ENCODE peak calls at places on chromosome 2, in seven cellular contexts. J, S, Z, B, P, A and N are unnamed samples. For H3K4me1 and H3K27me3, the result is how much of the 10 kb centered on the place peaks cover.

GRCh38 chr2:238888781-238889180 is 40.9 kb downstream of the TWIST2 start:
- DNase-seq in S (no peak), Z (no peak), J (no peak), A (no peak), B (no peak), P (no peak), N (no peak)

GRCh38 chr2:68715353-68716041 is 19.1 kb upstream of the ARHGAP25 start:
- DNase-seq in J (peak), A (no peak), Z (no peak), B (peak), P (no peak), S (peak), N (peak)

GRCh38 chr2:179677148-179677688 is 184.2 kb downstream of the ZNF385B start:
- DNase-seq in Z (no peak), P (no peak), J (no peak), S (no peak), B (no peak), A (no peak), N (no peak)

GRCh38 chr2:46978696-46979095 is 63.1 kb upstream of the MCFD2 start:
- DNase-seq in S (no peak), P (no peak), Z (no peak), J (no peak), B (no peak), A (no peak), N (no peak)

GRCh38 chr2:101179982-101180381 is 28.8 kb upstream of the TBC1D8 start:
- DNase-seq in Z (no peak), P (no peak), B (no peak), A (no peak), S (no peak), J (no peak), N (no peak)

GRCh38 chr2:74471332-74472065 is 981 bp downstream of the MRPL53 start:
- DNase-seq in B (no peak), S (no peak), Z (no peak), J (no peak), A (no peak), P (no peak), N (no peak)

GRCh38 chr2:10668402-10669012 is 21.3 kb downstream of the NOL10 start:
- DNase-seq in J (no peak), Z (peak), A (no peak), P (no peak), B (no peak), S (peak), N (peak)

GRCh38 chr2:9753665-9754531 is 89.4 kb upstream of the TAF1B start:
- DNase-seq in A (no peak), B (no peak), Z (no peak), P (peak), J (peak), S (no peak), N (no peak)

GRCh38 chr2:21924640-21925285 is 801.0 kb downstream of the TDRD15 start:
- DNase-seq in A (no peak), P (no peak), J (no peak), B (no peak), S (no peak), Z (no peak), N (no peak)

GRCh38 chr2:220147590-220147989 is 520.2 kb downstream of the SLC4A3 start:
- DNase-seq in S (no peak), P (no peak), A (no peak), Z (no peak), B (no peak), J (no peak), N (no peak)

GRCh38 chr2:220144411-220144810 is 517.0 kb downstream of the SLC4A3 start:
- DNase-seq in A (no peak), J (no peak), B (no peak), P (no peak), S (no peak), Z (no peak), N (no peak)

GRCh38 chr2:220148849-220149248 is 521.4 kb downstream of the SLC4A3 start:
- DNase-seq in Z (no peak), P (no peak), A (no peak), S (no peak), J (no peak), B (no peak), N (no peak)

GRCh38 chr2:220143336-220143735 is 515.9 kb downstream of the SLC4A3 start:
- DNase-seq in B (no peak), Z (no peak), P (no peak), S (no peak), J (no peak), A (no peak), N (no peak)

GRCh38 chr2:220147186-220147585 is 519.8 kb downstream of the SLC4A3 start:
- DNase-seq in A (no peak), Z (no peak), B (no peak), P (no peak), J (no peak), S (no peak), N (no peak)
- H3K4me1 ChIP-seq in A (under half), Z (under half), B (under half), P (under half), J (under half), S (under half), N (under half)

GRCh38 chr2:217261452-217261851 is 401.6 kb upstream of the TNP1 start:
- DNase-seq in A (no peak), Z (no peak), J (no peak), B (no peak), P (no peak), S (no peak), N (no peak)

GRCh38 chr2:217258170-217258569 is 398.3 kb upstream of the TNP1 start:
- DNase-seq in P (no peak), J (no peak), B (no peak), A (no peak), S (no peak), Z (no peak), N (no peak)

GRCh38 chr2:217263796-217264195 is 403.9 kb upstream of the TNP1 start:
- DNase-seq in P (no peak), A (no peak), S (no peak), B (no peak), Z (no peak), J (no peak), N (no peak)

GRCh38 chr2:217262916-217263315 is 403.1 kb upstream of the TNP1 start:
- DNase-seq in S (no peak), P (no peak), A (no peak), J (no peak), B (no peak), Z (no peak), N (no peak)

DNA sequence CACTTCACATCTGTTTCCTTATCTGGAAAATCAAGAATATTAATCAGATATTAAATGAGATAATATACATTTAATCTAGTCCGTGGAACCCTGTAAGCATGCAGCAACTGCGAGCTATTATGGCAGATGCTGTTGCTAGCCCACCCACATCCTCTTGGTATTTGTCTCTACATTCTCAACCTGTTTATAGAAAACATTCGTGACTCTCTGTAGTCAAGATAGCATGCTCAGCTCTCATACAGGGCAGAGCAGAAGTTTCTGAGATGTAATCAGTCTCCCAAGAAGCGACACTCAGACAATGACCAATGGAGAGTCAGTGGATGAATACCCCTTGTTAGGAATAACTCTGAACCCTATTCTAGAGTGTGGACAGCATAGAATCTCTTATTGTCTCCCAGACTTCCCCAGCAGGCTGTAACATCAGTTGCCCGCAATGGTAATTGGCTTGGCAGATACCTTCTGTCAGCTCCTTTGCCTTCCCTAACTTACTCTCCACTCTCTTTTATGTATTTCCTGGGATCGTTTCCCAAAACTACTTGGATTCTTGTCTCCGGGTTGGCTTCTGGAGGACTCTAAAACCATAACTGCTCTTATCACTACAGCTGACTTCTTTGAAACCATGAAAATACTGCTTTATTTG is 400.7 kb upstream of the TNP1 start:
- DNase-seq in S (no peak), B (no peak), A (no peak), Z (no peak), P (no peak), J (no peak), N (no peak)
- H3K27me3 ChIP-seq in S (under half), B (under half), A (under half), Z (under half), P (under half), J (under half), N (under half)

GRCh38 chr2:190882831-190883582 is 2.4 kb downstream of the GLS start:
- DNase-seq in S (peak), B (no peak), Z (peak), J (no peak), A (no peak), P (no peak), N (no peak)
- H3K4me1 ChIP-seq in S (under half), B (under half), Z (under half), J (under half), A (half or more), P (under half), N (under half)

GRCh38 chr2:222311978-222312738 is 13.4 kb upstream of the PAX3 start:
- DNase-seq in P (no peak), Z (no peak), B (no peak), J (no peak), S (peak), A (no peak), N (no peak)
- H3K27me3 ChIP-seq in P (half or more), Z (under half), B (half or more), J (half or more), S (half or more), A (half or more), N (half or more)

DNA sequence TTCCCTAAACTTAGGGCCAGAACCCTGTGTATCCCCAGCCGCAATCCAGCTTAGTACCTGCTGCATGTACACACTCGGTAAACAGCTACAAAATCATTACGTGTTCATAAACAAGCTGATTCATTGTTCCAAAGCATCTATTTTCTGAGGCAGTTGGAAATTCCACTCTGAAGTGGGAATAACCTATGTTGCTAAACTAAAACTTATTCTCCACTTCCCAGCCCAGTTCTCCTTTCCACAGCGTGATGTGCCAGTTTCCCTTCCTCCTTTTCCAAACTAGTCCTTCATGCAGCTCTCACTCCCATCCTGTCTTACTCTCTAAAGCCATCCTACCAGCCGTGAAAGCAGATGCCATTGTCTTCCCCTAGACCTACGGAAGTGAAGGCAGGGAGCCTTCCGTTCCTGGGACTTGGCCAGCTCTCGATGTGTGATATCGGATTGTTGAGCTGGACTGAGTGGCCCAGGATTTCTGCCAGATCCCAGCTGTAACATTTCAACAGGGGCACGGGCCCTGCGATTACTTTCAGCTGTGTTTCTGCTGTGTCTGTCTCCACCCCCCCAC is 100.7 kb downstream of the CRIM1 start:
- DNase-seq in B (no peak), A (peak), J (peak), S (peak), P (no peak), Z (no peak), N (no peak)
- H3K4me1 ChIP-seq in B (under half), A (half or more), J (under half), S (under half), P (under half), Z (under half), N (half or more)

GRCh38 chr2:175220075-175220474 is 38.6 kb upstream of the ATP5MC3 start:
- DNase-seq in Z (no peak), B (no peak), A (no peak), J (no peak), S (no peak), P (no peak), N (no peak)
- H3K27me3 ChIP-seq in Z (under half), B (under half), A (under half), J (under half), S (under half), P (under half), N (under half)

GRCh38 chr2:20642026-20642971 is 8.6 kb downstream of the HS1BP3 start:
- DNase-seq in Z (peak), A (peak), P (peak), J (peak), S (peak), B (peak), N (no peak)

GRCh38 chr2:20643060-20643459 is 7.8 kb downstream of the HS1BP3 start:
- DNase-seq in B (no peak), S (no peak), A (peak), P (no peak), Z (no peak), J (no peak), N (no peak)

GRCh38 chr2:20645301-20645701 is 5.6 kb downstream of the HS1BP3 start:
- DNase-seq in J (no peak), Z (no peak), S (no peak), B (no peak), A (peak), P (no peak), N (no peak)

GRCh38 chr2:20645761-20646160 is 5.1 kb downstream of the HS1BP3 start:
- DNase-seq in Z (no peak), A (peak), P (no peak), S (no peak), B (no peak), J (no peak), N (no peak)

GRCh38 chr2:20643826-20644225 is 7.1 kb downstream of the HS1BP3 start:
- DNase-seq in J (no peak), B (no peak), Z (no peak), P (no peak), A (no peak), S (no peak), N (no peak)
- H3K4me1 ChIP-seq in J (under half), B (under half), Z (under half), P (under half), A (half or more), S (under half), N (under half)

GRCh38 chr2:112841399-112842044 is 4.9 kb upstream of the IL1B start:
- DNase-seq in A (no peak), B (no peak), P (no peak), Z (no peak), J (no peak), S (no peak), N (no peak)

GRCh38 chr2:112843288-112843687 is 6.7 kb upstream of the IL1B start:
- DNase-seq in S (no peak), A (no peak), B (no peak), Z (no peak), P (no peak), J (no peak), N (no peak)

GRCh38 chr2:112839407-112840067 is 3.0 kb upstream of the IL1B start:
- DNase-seq in Z (no peak), P (no peak), J (no peak), B (no peak), S (no peak), A (no peak), N (no peak)

GRCh38 chr2:112836695-112837117 is at the start of gene IL1B:
- DNase-seq in A (no peak), P (no peak), B (no peak), Z (no peak), S (no peak), J (no peak), N (no peak)

DNA sequence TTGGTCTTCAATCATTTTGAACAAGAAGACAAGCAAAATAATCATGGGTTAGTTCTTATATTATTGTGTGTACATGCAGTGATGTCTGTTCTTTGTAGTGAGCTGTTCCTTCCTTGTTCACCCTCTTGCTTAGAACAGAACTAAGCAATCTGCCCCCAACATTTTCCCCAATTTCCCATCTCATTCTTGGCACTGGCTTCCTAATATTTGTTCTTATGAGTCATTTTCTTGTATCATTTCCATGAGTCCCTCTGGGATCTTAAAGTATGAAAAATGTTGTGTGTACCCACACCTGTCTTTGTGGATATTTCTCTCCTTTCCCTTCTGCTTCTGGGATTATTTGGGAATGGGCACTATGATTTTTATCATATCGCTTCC is 3.5 kb upstream of the IL1B start:
- DNase-seq in P (no peak), B (no peak), S (no peak), A (no peak), Z (no peak), J (no peak), N (no peak)
- H3K27me3 ChIP-seq in P (under half), B (under half), S (under half), A (half or more), Z (under half), J (under half), N (under half)